ENCODE peak calls at places on chromosomes 4 and X, in ten cellular contexts. F, J, I, O, A, L, N, K, V and Q are unnamed samples.

GRCh38 chrX:10296581-10296980 is 139.8 kb downstream of the CLCN4 start:
- DNase-seq in L (no peak), A (no peak), N (no peak), F (no peak), K (no peak), J (no peak), V (no peak), I (no peak), O (no peak), Q (no peak)

GRCh38 chr4:82515705-82516104 is 46.1 kb downstream of the TMEM150C start:
- DNase-seq in A (no peak), I (peak), K (no peak), N (no peak), O (no peak), V (no peak), J (peak), F (no peak), L (peak), Q (peak)

GRCh38 chrX:64642482-64642881 is 247.2 kb upstream of the MTMR8 start:
- DNase-seq in V (peak), F (no peak), K (no peak), J (no peak), A (no peak), O (no peak), N (no peak), L (no peak), I (no peak), Q (no peak)

GRCh38 chr4:128980816-128981326 is 112.5 kb downstream of the SCLT1 start:
- DNase-seq in K (no peak), N (no peak), I (no peak), L (no peak), F (no peak), J (no peak), V (no peak), O (no peak), A (no peak), Q (no peak)

GRCh38 chr4:121360496-121360895 is 20.3 kb downstream of the QRFPR start:
- DNase-seq in O (no peak), J (no peak), V (no peak), A (no peak), K (no peak), N (no peak), F (no peak), I (no peak), L (no peak), Q (no peak)

GRCh38 chrX:34288782-34289181 is 156.7 kb upstream of the FAM47A start:
- DNase-seq in K (no peak), J (no peak), F (no peak), N (no peak), O (no peak), I (no peak), A (no peak), L (no peak), V (no peak), Q (no peak)

GRCh38 chrX:137746289-137746688 is 180.4 kb downstream of the ZIC3 start:
- DNase-seq in F (no peak), K (no peak), L (no peak), N (no peak), V (no peak), A (no peak), I (no peak), O (no peak), J (no peak), Q (no peak)

GRCh38 chr4:168723020-168723419 is 226.2 kb downstream of the PALLD start:
- DNase-seq in I (no peak), K (no peak), J (no peak), N (no peak), O (no peak), F (no peak), A (no peak), V (no peak), L (no peak), Q (no peak)

GRCh38 chrX:123975180-123975579 is 13.7 kb downstream of the STAG2 start:
- DNase-seq in O (no peak), L (no peak), J (no peak), A (no peak), I (peak), K (no peak), N (no peak), V (no peak), F (no peak), Q (no peak)

GRCh38 chr4:167838686-167839085 is 253.7 kb upstream of the ANXA10 start:
- DNase-seq in N (no peak), F (no peak), A (no peak), O (no peak), I (no peak), J (no peak), L (no peak), V (no peak), K (no peak), Q (no peak)

GRCh38 chr4:5712517-5712916 is 1.5 kb downstream of the EVC start:
- DNase-seq in F (no peak), L (no peak), J (no peak), I (peak), K (no peak), O (no peak), A (no peak), V (no peak), N (no peak), Q (no peak)

GRCh38 chrX:154372612-154373022 is 1.8 kb downstream of the FLNA start:
- DNase-seq in O (peak), A (no peak), N (no peak), K (no peak), J (no peak), I (no peak), V (no peak), F (no peak), L (no peak), Q (no peak)

GRCh38 chr4:176377705-176378302 is 58.0 kb downstream of the SPCS3 start:
- DNase-seq in K (no peak), A (peak), O (no peak), F (no peak), L (no peak), V (no peak), J (no peak), N (no peak), I (peak), Q (no peak)

GRCh38 chrX:40539214-40540142 is 41.3 kb upstream of the ATP6AP2 start:
- DNase-seq in K (peak), A (peak), O (peak), J (peak), L (no peak), V (peak), F (no peak), I (peak), N (no peak), Q (peak)

GRCh38 chrX:17788439-17788838 is 51.1 kb downstream of the SCML1 start:
- DNase-seq in I (peak), L (peak), V (peak), O (peak), J (no peak), K (peak), N (no peak), A (peak), F (no peak), Q (no peak)

GRCh38 chr4:139301821-139302611 is at the start of gene NDUFC1:
- DNase-seq in I (peak), N (no peak), O (peak), F (peak), J (peak), L (peak), K (peak), V (peak), A (peak), Q (no peak)

GRCh38 chr4:185357733-185358440 is 37.8 kb downstream of the LRP2BP start:
- DNase-seq in N (no peak), L (no peak), K (no peak), V (no peak), O (no peak), J (no peak), I (no peak), F (no peak), A (no peak), Q (no peak)

GRCh38 chrX:29690061-29690460 is 525.3 kb upstream of the MAGEB2 start:
- DNase-seq in N (no peak), L (no peak), O (no peak), I (peak), F (no peak), J (no peak), A (no peak), V (no peak), K (no peak), Q (no peak)

GRCh38 chr4:6029254-6029653 is 11.0 kb upstream of the C4orf50 start:
- DNase-seq in J (no peak), L (no peak), I (no peak), N (no peak), K (no peak), V (peak), A (no peak), F (no peak), O (no peak), Q (no peak)

GRCh38 chr4:158376441-158376840 is 145.2 kb upstream of the RXFP1 start:
- DNase-seq in L (no peak), F (no peak), I (no peak), V (no peak), N (no peak), O (no peak), K (no peak), A (no peak), J (no peak), Q (no peak)

GRCh38 chr4:165326831-165327210 is 648 bp upstream of the MSMO1 start:
- DNase-seq in J (no peak), O (no peak), A (no peak), V (peak), N (no peak), I (peak), L (no peak), K (no peak), F (peak), Q (no peak)

GRCh38 chr4:89836031-89836777 is 757 bp downstream of the SNCA start:
- DNase-seq in V (peak), F (no peak), N (peak), K (no peak), J (no peak), A (no peak), O (no peak), I (peak), L (no peak), Q (peak)

GRCh38 chr4:171794528-171794927 is 18.7 kb upstream of the GALNTL6 start:
- DNase-seq in N (no peak), J (no peak), V (peak), O (no peak), L (no peak), F (no peak), K (no peak), I (no peak), A (no peak), Q (no peak)

GRCh38 chr4:67522851-67523671 is 22.2 kb downstream of the CENPC start:
- DNase-seq in I (no peak), A (no peak), N (no peak), O (no peak), V (no peak), F (no peak), K (no peak), J (no peak), L (no peak), Q (no peak)

GRCh38 chr4:67521506-67521905 is 23.8 kb downstream of the CENPC start:
- DNase-seq in N (no peak), I (no peak), V (no peak), K (no peak), F (no peak), A (no peak), J (no peak), O (no peak), L (no peak), Q (no peak)

GRCh38 chr4:67520141-67520540 is 25.2 kb downstream of the CENPC start:
- DNase-seq in F (no peak), N (no peak), K (no peak), O (no peak), I (no peak), A (no peak), J (no peak), L (no peak), V (no peak), Q (no peak)
- H3K27ac ChIP-seq in F (no peak), N (no peak), K (no peak), O (no peak), I (no peak), A (no peak), J (no peak), L (no peak), V (no peak), Q (no peak)

GRCh38 chr4:140672366-140672765 is 83.8 kb downstream of the TBC1D9 start:
- DNase-seq in N (no peak), F (no peak), V (no peak), J (no peak), O (no peak), L (no peak), K (no peak), I (no peak), A (no peak), Q (no peak)
- H3K27ac ChIP-seq in N (no peak), F (no peak), V (no peak), J (no peak), O (no peak), L (no peak), K (no peak), I (no peak), A (no peak), Q (no peak)

GRCh38 chrX:48715876-48716502 is 19.5 kb downstream of the SUV39H1 start:
- DNase-seq in F (no peak), I (peak), K (no peak), J (no peak), A (no peak), O (no peak), L (no peak), V (no peak), N (no peak), Q (no peak)

GRCh38 chrX:48714573-48714972 is 18.0 kb downstream of the SUV39H1 start:
- DNase-seq in K (no peak), A (no peak), I (no peak), L (no peak), V (no peak), F (no peak), J (no peak), N (no peak), O (no peak), Q (no peak)

GRCh38 chrX:48715066-48715465 is 18.5 kb downstream of the SUV39H1 start:
- DNase-seq in J (no peak), V (no peak), O (no peak), L (no peak), K (no peak), F (no peak), I (peak), A (no peak), N (no peak), Q (no peak)

GRCh38 chrX:48711929-48712505 is 15.5 kb downstream of the SUV39H1 start:
- DNase-seq in V (no peak), N (no peak), L (no peak), F (no peak), K (no peak), O (no peak), A (no peak), I (no peak), J (no peak), Q (no peak)

GRCh38 chrX:48713847-48714246 is 17.3 kb downstream of the SUV39H1 start:
- DNase-seq in V (no peak), K (no peak), J (no peak), O (no peak), A (no peak), L (no peak), I (no peak), F (no peak), N (no peak), Q (no peak)
- H3K27ac ChIP-seq in V (no peak), K (peak), J (no peak), O (peak), A (no peak), L (no peak), I (no peak), F (no peak), N (no peak), Q (no peak)

GRCh38 chr4:123589361-123589760 is 192.8 kb downstream of the SPRY1 start:
- DNase-seq in I (no peak), J (no peak), V (no peak), A (no peak), F (no peak), O (no peak), K (no peak), N (no peak), L (no peak), Q (no peak)
- H3K27ac ChIP-seq in I (no peak), J (peak), V (no peak), A (no peak), F (peak), O (no peak), K (no peak), N (no peak), L (peak), Q (no peak)

GRCh38 chr4:10458190-10458589 is 964 bp upstream of the ZNF518B start:
- DNase-seq in O (no peak), N (no peak), L (no peak), F (no peak), K (no peak), A (no peak), J (no peak), V (peak), I (no peak), Q (no peak)

GRCh38 chr4:10457255-10457801 is at the start of gene ZNF518B:
- DNase-seq in N (peak), K (peak), I (peak), F (no peak), L (peak), O (peak), J (peak), A (no peak), V (peak), Q (peak)

GRCh38 chr4:10455133-10455532 is 2.1 kb downstream of the ZNF518B start:
- DNase-seq in N (no peak), A (no peak), I (no peak), J (no peak), F (no peak), O (no peak), K (no peak), L (no peak), V (no peak), Q (no peak)

GRCh38 chr4:10454726-10455125 is 2.5 kb downstream of the ZNF518B start:
- DNase-seq in K (no peak), I (no peak), L (no peak), V (no peak), O (no peak), A (no peak), J (no peak), F (no peak), N (no peak), Q (no peak)

DNA sequence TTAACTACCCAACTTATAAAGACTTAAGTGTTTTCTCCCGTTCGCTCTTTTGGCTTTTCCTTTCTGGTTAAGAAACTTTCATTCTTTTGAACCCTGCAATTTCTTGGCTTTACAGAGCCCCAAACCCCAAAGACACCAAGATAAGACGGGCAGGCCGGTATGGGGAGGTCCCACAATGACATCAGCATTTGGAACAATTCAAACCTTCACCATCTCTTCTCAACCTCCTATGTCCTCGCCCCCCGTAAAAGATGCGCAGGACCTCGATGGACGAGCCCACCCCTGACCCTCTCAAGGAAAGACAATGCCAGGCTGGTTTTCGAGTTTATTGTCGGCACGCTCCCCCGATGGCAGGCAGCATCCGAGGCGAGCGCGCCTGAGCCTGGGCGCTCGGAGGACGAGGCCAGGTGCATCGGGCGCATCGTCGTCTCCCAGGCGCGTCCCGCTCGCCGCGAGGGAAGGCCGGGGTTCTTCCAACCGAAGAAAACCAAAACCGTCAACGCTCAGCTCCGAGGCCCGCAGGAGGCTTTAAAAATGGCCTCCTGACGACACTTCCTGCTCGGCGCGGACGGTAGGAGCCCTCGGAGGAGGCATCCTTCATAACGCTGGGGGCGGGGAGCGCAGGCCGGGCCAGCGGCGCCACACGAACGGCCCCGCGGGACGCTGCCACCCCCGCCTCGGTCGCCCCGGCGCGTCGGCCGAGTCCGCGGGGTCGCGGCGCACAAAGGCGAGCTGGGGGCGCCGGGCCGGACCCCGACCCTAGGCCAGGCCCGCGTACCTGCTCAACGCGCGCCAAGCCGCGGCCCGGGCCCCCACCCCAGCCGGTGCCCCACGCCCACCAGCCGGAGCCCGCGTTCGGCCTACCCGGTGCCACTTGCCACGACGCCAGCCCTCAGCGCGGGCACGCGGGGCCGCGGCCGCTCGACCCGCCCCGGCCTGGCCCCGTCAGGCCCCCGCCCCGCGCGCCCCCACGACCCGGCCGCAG is 664 bp downstream of the ZNF518B start:
- DNase-seq in K (peak), L (peak), A (no peak), J (no peak), N (no peak), I (peak), F (no peak), O (peak), V (peak), Q (no peak)
- H3K27ac ChIP-seq in K (peak), L (peak), A (no peak), J (peak), N (no peak), I (no peak), F (no peak), O (peak), V (no peak), Q (no peak)

GRCh38 chr4:1711055-1711905 is 839 bp downstream of the SLBP start:
- DNase-seq in F (no peak), J (no peak), A (peak), O (peak), I (peak), V (peak), K (peak), L (peak), N (no peak), Q (peak)
- H3K27ac ChIP-seq in F (peak), J (peak), A (peak), O (peak), I (peak), V (no peak), K (peak), L (peak), N (peak), Q (peak)